ENCODE peak calls at places on chromosome 17, in five cellular contexts. One of them, this sample, is unnamed.

GRCh38 chr17:46730679-46731078 is 87.8 kb downstream of the WNT3 start:
- DNase-seq in iPS DF 6.9: no peak
- DNase-seq in heart left ventricle: no peak
- DNase-seq in GM04504: no peak
- DNase-seq in prostate gland: no peak
- DNase-seq in this sample: no peak

GRCh38 chr17:57312242-57312641 is 55.9 kb downstream of the MSI2 start:
- DNase-seq in iPS DF 6.9: no peak
- DNase-seq in heart left ventricle: no peak
- DNase-seq in GM04504: no peak
- DNase-seq in prostate gland: no peak
- DNase-seq in this sample: no peak

GRCh38 chr17:44081681-44082080 is 11.1 kb downstream of the G6PC3 start:
- DNase-seq in iPS DF 6.9: no peak
- DNase-seq in heart left ventricle: no peak
- DNase-seq in GM04504: no peak
- DNase-seq in prostate gland: no peak
- DNase-seq in this sample: peak; percentile 71

GRCh38 chr17:28675980-28676379 is 14.0 kb downstream of the SUPT6H start:
- DNase-seq in iPS DF 6.9: no peak
- DNase-seq in heart left ventricle: no peak
- DNase-seq in GM04504: no peak
- DNase-seq in prostate gland: no peak
- DNase-seq in this sample: no peak

GRCh38 chr17:38620551-38621277 is 15.0 kb upstream of the SRCIN1 start:
- DNase-seq in iPS DF 6.9: no peak
- DNase-seq in heart left ventricle: no peak
- DNase-seq in GM04504: no peak
- DNase-seq in prostate gland: no peak
- DNase-seq in this sample: peak; percentile 43

GRCh38 chr17:30558313-30559195 is 81.3 kb downstream of the GOSR1 start:
- DNase-seq in iPS DF 6.9: no peak
- DNase-seq in heart left ventricle: no peak
- DNase-seq in GM04504: no peak
- DNase-seq in prostate gland: no peak
- DNase-seq in this sample: no peak

GRCh38 chr17:1259910-1260389 is 10.3 kb upstream of the BHLHA9 start:
- DNase-seq in iPS DF 6.9: no peak
- DNase-seq in heart left ventricle: no peak
- DNase-seq in GM04504: no peak
- DNase-seq in prostate gland: no peak
- DNase-seq in this sample: peak; percentile 45

GRCh38 chr17:17227608-17228520 is 9.1 kb downstream of the FLCN start:
- DNase-seq in iPS DF 6.9: no peak
- DNase-seq in heart left ventricle: peak; percentile 64
- DNase-seq in GM04504: no peak
- DNase-seq in prostate gland: peak; percentile 70
- DNase-seq in this sample: peak; percentile 76

GRCh38 chr17:8391711-8392110 is 5.9 kb downstream of the RNF222 start:
- DNase-seq in iPS DF 6.9: no peak
- DNase-seq in heart left ventricle: no peak
- DNase-seq in GM04504: no peak
- DNase-seq in prostate gland: no peak
- DNase-seq in this sample: peak; percentile 93

GRCh38 chr17:78241277-78242023 is 10.0 kb downstream of the TMEM235 start:
- DNase-seq in iPS DF 6.9: no peak
- DNase-seq in heart left ventricle: no peak
- DNase-seq in GM04504: no peak
- DNase-seq in prostate gland: no peak
- DNase-seq in this sample: peak; percentile 84

GRCh38 chr17:77096570-77097214 is 44.1 kb upstream of the SEC14L1 start:
- DNase-seq in iPS DF 6.9: no peak
- DNase-seq in heart left ventricle: peak; percentile 33
- DNase-seq in GM04504: no peak
- DNase-seq in prostate gland: peak; percentile 43
- DNase-seq in this sample: peak; percentile 89

GRCh38 chr17:78779848-78780247 is 2.2 kb downstream of the CYTH1 start:
- DNase-seq in iPS DF 6.9: no peak
- DNase-seq in heart left ventricle: no peak
- DNase-seq in GM04504: no peak
- DNase-seq in prostate gland: peak; percentile 51
- DNase-seq in this sample: no peak

GRCh38 chr17:9402590-9403199 is 172.9 kb downstream of the STX8 start:
- DNase-seq in iPS DF 6.9: peak; percentile 33
- DNase-seq in heart left ventricle: no peak
- DNase-seq in GM04504: no peak
- DNase-seq in prostate gland: no peak
- DNase-seq in this sample: peak; percentile 66

GRCh38 chr17:82237746-82238561 is 9.1 kb downstream of the SLC16A3 start:
- DNase-seq in iPS DF 6.9: no peak
- DNase-seq in heart left ventricle: no peak
- DNase-seq in GM04504: no peak
- DNase-seq in prostate gland: no peak
- DNase-seq in this sample: peak; percentile 91

GRCh38 chr17:45410144-45411091 is 22.3 kb downstream of the ARHGAP27 start:
- DNase-seq in iPS DF 6.9: no peak
- DNase-seq in heart left ventricle: no peak
- DNase-seq in GM04504: no peak
- DNase-seq in prostate gland: no peak
- DNase-seq in this sample: peak; percentile 73

GRCh38 chr17:75753514-75754377 is 11.2 kb downstream of the GALK1 start:
- DNase-seq in iPS DF 6.9: no peak
- DNase-seq in heart left ventricle: peak; percentile 77
- DNase-seq in GM04504: no peak
- DNase-seq in prostate gland: no peak
- DNase-seq in this sample: peak; percentile 98

GRCh38 chr17:80855968-80856862 is 135.4 kb upstream of the CHMP6 start:
- DNase-seq in iPS DF 6.9: no peak
- DNase-seq in heart left ventricle: no peak
- DNase-seq in GM04504: peak; percentile 98
- DNase-seq in prostate gland: no peak
- DNase-seq in this sample: peak; percentile 96

GRCh38 chr17:21218101-21218500 is 4.1 kb upstream of the TMEM11 start:
- DNase-seq in iPS DF 6.9: no peak
- DNase-seq in heart left ventricle: no peak
- DNase-seq in GM04504: no peak
- DNase-seq in prostate gland: no peak
- DNase-seq in this sample: peak; percentile 89

GRCh38 chr17:76884995-76885896 is 17.0 kb downstream of the MGAT5B start:
- DNase-seq in iPS DF 6.9: no peak
- DNase-seq in heart left ventricle: no peak
- DNase-seq in GM04504: no peak
- DNase-seq in prostate gland: no peak
- DNase-seq in this sample: peak; percentile 81

GRCh38 chr17:46003907-46004748 is 5.1 kb downstream of the STH start:
- DNase-seq in iPS DF 6.9: no peak
- DNase-seq in heart left ventricle: peak; percentile 56
- DNase-seq in GM04504: no peak
- DNase-seq in prostate gland: peak; percentile 36
- DNase-seq in this sample: peak; percentile 64

GRCh38 chr17:6161456-6161855 is 91.3 kb downstream of the WSCD1 start:
- DNase-seq in iPS DF 6.9: no peak
- DNase-seq in heart left ventricle: no peak
- DNase-seq in GM04504: no peak
- DNase-seq in prostate gland: no peak
- DNase-seq in this sample: no peak

GRCh38 chr17:31581491-31581890 is 190.0 kb downstream of the RAB11FIP4 start:
- DNase-seq in iPS DF 6.9: no peak
- DNase-seq in heart left ventricle: peak; percentile 28
- DNase-seq in GM04504: no peak
- DNase-seq in prostate gland: no peak
- DNase-seq in this sample: peak; percentile 86

GRCh38 chr17:17934796-17935195 is 37.4 kb downstream of the TOM1L2 start:
- DNase-seq in iPS DF 6.9: no peak
- DNase-seq in heart left ventricle: no peak
- DNase-seq in GM04504: no peak
- DNase-seq in prostate gland: no peak
- DNase-seq in this sample: no peak

GRCh38 chr17:45225964-45226530 is 4.4 kb downstream of the FMNL1 start:
- DNase-seq in iPS DF 6.9: no peak
- DNase-seq in heart left ventricle: peak; percentile 84
- DNase-seq in GM04504: no peak
- DNase-seq in prostate gland: no peak
- DNase-seq in this sample: peak; percentile 86

GRCh38 chr17:27555364-27555763 is 75.6 kb upstream of the LGALS9 start:
- DNase-seq in iPS DF 6.9: no peak
- DNase-seq in heart left ventricle: no peak
- DNase-seq in GM04504: no peak
- DNase-seq in prostate gland: no peak
- DNase-seq in this sample: no peak

GRCh38 chr17:47267354-47267828 is 13.8 kb downstream of the ITGB3 start:
- DNase-seq in iPS DF 6.9: no peak
- DNase-seq in heart left ventricle: no peak
- DNase-seq in GM04504: peak; percentile 74
- DNase-seq in prostate gland: no peak
- DNase-seq in this sample: peak; percentile 84

GRCh38 chr17:54754560-54754959 is 146.1 kb upstream of the TOM1L1 start:
- DNase-seq in iPS DF 6.9: no peak
- DNase-seq in heart left ventricle: no peak
- DNase-seq in GM04504: no peak
- DNase-seq in prostate gland: no peak
- DNase-seq in this sample: peak; percentile 14

GRCh38 chr17:61393550-61393903 is 6.1 kb upstream of the TBX2 start:
- DNase-seq in iPS DF 6.9: no peak
- DNase-seq in heart left ventricle: no peak
- DNase-seq in GM04504: no peak
- DNase-seq in prostate gland: no peak
- DNase-seq in this sample: no peak

GRCh38 chr17:16935241-16935663 is 36.7 kb downstream of the TNFRSF13B start:
- DNase-seq in iPS DF 6.9: no peak
- DNase-seq in heart left ventricle: peak; percentile 16
- DNase-seq in GM04504: no peak
- DNase-seq in prostate gland: no peak
- DNase-seq in this sample: peak; percentile 37

GRCh38 chr17:7348478-7349242 is 3.3 kb upstream of the KCTD11 start:
- DNase-seq in iPS DF 6.9: no peak
- DNase-seq in heart left ventricle: peak; percentile 25
- DNase-seq in GM04504: no peak
- DNase-seq in prostate gland: no peak
- DNase-seq in this sample: peak; percentile 85

GRCh38 chr17:81394377-81394747 is 895 bp upstream of the BAHCC1 start:
- DNase-seq in iPS DF 6.9: no peak
- DNase-seq in heart left ventricle: no peak
- DNase-seq in GM04504: no peak
- DNase-seq in prostate gland: no peak
- DNase-seq in this sample: no peak

GRCh38 chr17:55334285-55334684 is 69.5 kb downstream of the HLF start:
- DNase-seq in iPS DF 6.9: no peak
- DNase-seq in heart left ventricle: no peak
- DNase-seq in GM04504: peak; percentile 19
- DNase-seq in prostate gland: no peak
- DNase-seq in this sample: peak; percentile 44

GRCh38 chr17:76530489-76530814 is 7.1 kb downstream of the CYGB start:
- DNase-seq in iPS DF 6.9: no peak
- DNase-seq in heart left ventricle: no peak
- DNase-seq in GM04504: no peak
- DNase-seq in prostate gland: no peak
- DNase-seq in this sample: peak; percentile 93

GRCh38 chr17:77696151-77696719 is 262.3 kb upstream of the TNRC6C start:
- DNase-seq in iPS DF 6.9: no peak
- DNase-seq in heart left ventricle: no peak
- DNase-seq in GM04504: no peak
- DNase-seq in prostate gland: no peak
- DNase-seq in this sample: no peak

This sample was measured in osteoblast.